ENCODE peak calls at places on chromosomes 6 and 20, in seven cellular contexts. I is GM23338, F is HCT116, B is GM23248, E is hepatocyte, P is PC-3, S is MM.1S. X is an unnamed sample. For H4K20me1, the result is how much of the 10 kb centered on the place peaks cover.

GRCh38 chr20:59004493-59004762 is 2.6 kb downstream of the CTSZ start:
- DNase-seq in I (no peak), F (no peak), B (no peak), E (no peak), P (no peak), S (no peak), X (no peak)

GRCh38 chr6:157187182-157188093 is 135.9 kb downstream of the TMEM242 start:
- DNase-seq in I (no peak), F (no peak), B (no peak), E (peak), P (peak), S (no peak), X (no peak)

GRCh38 chr6:90204327-90204726 is 92.3 kb downstream of the BACH2 start:
- DNase-seq in I (no peak), F (no peak), B (peak), E (no peak), P (peak), S (no peak), X (peak)

GRCh38 chr6:53956068-53956711 is 155.1 kb upstream of the MLIP start:
- DNase-seq in I (peak), F (peak), B (peak), E (peak), P (peak), S (peak), X (peak)

GRCh38 chr6:82331031-82331773 is 32.4 kb upstream of the TPBG start:
- DNase-seq in I (peak), F (no peak), B (peak), E (peak), P (peak), S (peak), X (peak)

GRCh38 chr20:3115190-3116107 is 30.9 kb upstream of the AVP start:
- DNase-seq in I (peak), F (peak), B (peak), E (peak), P (peak), S (peak), X (peak)

GRCh38 chr20:3890410-3890751 is 1.2 kb downstream of the PANK2 start:
- DNase-seq in I (peak), F (no peak), B (peak), E (no peak), P (peak), S (no peak), X (no peak)

GRCh38 chr6:144150673-144151009 is 324 bp downstream of the STX11 start:
- DNase-seq in I (peak), F (peak), B (peak), E (peak), P (peak), S (peak), X (peak)

GRCh38 chr20:52015155-52015554 is 176.4 kb downstream of the ZFP64 start:
- DNase-seq in I (no peak), F (no peak), B (no peak), E (no peak), P (no peak), S (no peak), X (no peak)

GRCh38 chr20:62921119-62921687 is 5.1 kb downstream of the DIDO1 start:
- DNase-seq in I (peak), F (peak), B (peak), E (peak), P (peak), S (peak), X (peak)

GRCh38 chr6:104983776-104984175 is 26.9 kb downstream of the LIN28B start:
- DNase-seq in I (no peak), F (no peak), B (no peak), E (no peak), P (no peak), S (no peak), X (no peak)

GRCh38 chr20:46057856-46058655 is 29.0 kb downstream of the SLC12A5 start:
- DNase-seq in I (peak), F (no peak), B (peak), E (peak), P (no peak), S (no peak), X (peak)
- TF ChIP-seq EZH2 in I (peak), F (no peak), B (peak), E (peak), P (no peak), S (no peak), X (peak)

GRCh38 chr20:57260065-57260958 is 6.1 kb downstream of the BMP7 start:
- DNase-seq in I (no peak), F (no peak), B (no peak), E (no peak), P (no peak), S (no peak), X (peak)
- H4K20me1 ChIP-seq in I (under half), F (under half), B (under half), E (under half), P (under half), S (under half), X (half or more)

DNA sequence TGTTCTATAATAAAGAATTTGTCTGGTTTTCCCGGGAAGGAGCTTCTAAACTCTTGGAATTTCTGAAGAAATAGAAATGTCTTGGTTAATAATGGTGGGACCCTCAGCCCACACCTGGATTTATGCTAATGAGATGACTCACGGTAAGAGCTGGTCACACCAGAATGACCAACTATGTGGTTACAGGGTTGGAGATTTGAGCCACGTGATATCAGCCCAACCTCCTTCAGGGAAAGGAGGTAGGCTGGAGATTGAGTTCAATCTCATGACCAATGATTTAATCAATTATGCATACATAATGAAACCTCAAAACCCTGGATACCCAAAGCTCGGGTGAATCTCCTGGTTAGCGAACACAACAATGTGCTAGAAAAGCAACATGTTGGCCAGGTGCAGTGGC is 22.1 kb upstream of the CDKN1A start:
- DNase-seq in I (no peak), F (no peak), B (no peak), E (no peak), P (no peak), S (no peak), X (no peak)
- TF ChIP-seq EZH2phosphoT487 in I (no peak), F (no peak), B (no peak), E (no peak), P (no peak), S (no peak), X (no peak)

GRCh38 chr6:164022632-164023031 is 608.1 kb downstream of the QKI start:
- DNase-seq in I (no peak), F (no peak), B (no peak), E (no peak), P (no peak), S (no peak), X (no peak)
- TF ChIP-seq EZH2 in I (no peak), F (no peak), B (no peak), E (no peak), P (no peak), S (no peak), X (no peak)

GRCh38 chr6:111521497-111522275 is 38.7 kb upstream of the REV3L start:
- DNase-seq in I (no peak), F (no peak), B (peak), E (no peak), P (no peak), S (no peak), X (no peak)
- H4K20me1 ChIP-seq in I (under half), F (under half), B (under half), E (under half), P (under half), S (under half), X (under half)

X was measured in neural progenitor cell.